ENCODE peak calls at places on chromosomes 1 and 21, in eight cellular contexts. L is PC-3, P is astrocyte, R is endodermal cell, D is mucosa of descending colon, Y is breast epithelium, H is pancreas, X is A549. E is an unnamed sample.
A peak's percentile ranks its signal among the peaks of the same experiment; 100 is the strongest.

GRCh38 chr1:184937729-184938128 is 36.6 kb downstream of the NIBAN1 start:
- DNase-seq in L (no peak), P (no peak), R (no peak), D (no peak), Y (no peak), H (no peak), X (no peak), E (no peak)

GRCh38 chr1:62528015-62528414 is 69.3 kb upstream of the ANGPTL3 start:
- DNase-seq in L (no peak), P (no peak), R (no peak), D (peak; percentile 16), Y (no peak), H (no peak), X (no peak), E (no peak)

GRCh38 chr21:39220150-39220549 is 36.9 kb upstream of the PSMG1 start:
- DNase-seq in L (no peak), P (no peak), R (no peak), D (no peak), Y (no peak), H (no peak), X (no peak), E (no peak)

GRCh38 chr1:157313240-157313807 is 175.1 kb upstream of the ETV3 start:
- DNase-seq in L (no peak), P (no peak), R (no peak), D (no peak), Y (no peak), H (no peak), X (no peak), E (no peak)

GRCh38 chr1:151816964-151817730 is 11.9 kb upstream of the LINGO4 start:
- DNase-seq in L (no peak), P (no peak), R (no peak), D (no peak), Y (no peak), H (no peak), X (no peak), E (no peak)

GRCh38 chr1:28458237-28459228 is 47.3 kb upstream of the RCC1 start:
- DNase-seq in L (no peak), P (no peak), R (no peak), D (no peak), Y (no peak), H (no peak), X (no peak), E (no peak)

GRCh38 chr1:107949467-107950253 is 15.3 kb downstream of the VAV3 start:
- DNase-seq in L (no peak), P (no peak), R (no peak), D (no peak), Y (no peak), H (no peak), X (no peak), E (no peak)

GRCh38 chr1:41773144-41773571 is 145.6 kb downstream of the HIVEP3 start:
- DNase-seq in L (peak; percentile 73), P (peak; percentile 65), R (no peak), D (no peak), Y (peak; percentile 63), H (no peak), X (no peak), E (no peak)

GRCh38 chr1:67590329-67590728 is 94.7 kb upstream of the GADD45A start:
- DNase-seq in L (no peak), P (peak; percentile 18), R (no peak), D (no peak), Y (no peak), H (no peak), X (no peak), E (no peak)

GRCh38 chr1:16055613-16056520 is 12.3 kb downstream of the CLCNKB start:
- DNase-seq in L (peak; percentile 95), P (peak; percentile 38), R (peak; percentile 100), D (peak; percentile 95), Y (peak; percentile 88), H (peak; percentile 96), X (peak; percentile 84), E (peak; percentile 87)

GRCh38 chr21:41437754-41438153 is 11.7 kb downstream of the MX1 start:
- DNase-seq in L (no peak), P (no peak), R (no peak), D (no peak), Y (no peak), H (no peak), X (no peak), E (no peak)

GRCh38 chr1:210362526-210362925 is 33.8 kb downstream of the HHAT start:
- DNase-seq in L (no peak), P (peak; percentile 73), R (peak; percentile 5), D (peak; percentile 14), Y (no peak), H (no peak), X (no peak), E (no peak)

GRCh38 chr1:223233410-223234163 is 90.5 kb upstream of the TLR5 start:
- DNase-seq in L (peak; percentile 92), P (peak; percentile 95), R (peak; percentile 62), D (no peak), Y (no peak), H (no peak), X (peak; percentile 41), E (no peak)

GRCh38 chr1:185215911-185216310 is 58.9 kb downstream of the SWT1 start:
- DNase-seq in L (no peak), P (no peak), R (no peak), D (no peak), Y (no peak), H (no peak), X (no peak), E (no peak)

DNA sequence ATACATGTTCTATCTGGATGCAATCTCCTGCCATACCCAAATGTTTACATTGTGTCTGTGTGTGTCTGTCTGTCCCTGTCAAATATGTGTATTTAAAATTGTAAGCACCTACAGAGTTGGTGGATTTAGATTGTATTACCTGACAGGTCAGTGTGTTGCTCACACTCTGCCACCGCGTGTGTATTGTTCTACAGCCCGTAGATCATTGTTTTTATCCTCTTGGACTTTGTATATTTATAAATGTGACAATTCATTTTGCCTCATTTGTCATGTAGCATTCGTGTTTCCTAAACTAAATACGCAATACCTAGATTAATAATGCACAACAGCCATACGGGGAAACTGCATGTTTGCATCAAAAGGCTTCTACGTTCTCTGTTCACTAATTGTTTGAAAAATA is 634 bp downstream of the ALG14 start:
- DNase-seq in L (no peak), P (no peak), R (no peak), D (peak; percentile 40), Y (no peak), H (no peak), X (no peak), E (no peak)
- H3K4me1 ChIP-seq in L (peaks cover 16% of the 10 kb centered on the region), P (peaks cover 7% of the 10 kb centered on the region), R (no peaks in the 10 kb centered on the region), D (peaks cover 38% of the 10 kb centered on the region), Y (no peaks in the 10 kb centered on the region), H (peaks cover 24% of the 10 kb centered on the region), X (peaks cover 27% of the 10 kb centered on the region), E (peaks cover 10% of the 10 kb centered on the region)

GRCh38 chr1:166843322-166843721 is 4.0 kb downstream of the POGK start:
- DNase-seq in L (no peak), P (no peak), R (no peak), D (no peak), Y (no peak), H (no peak), X (no peak), E (no peak)

GRCh38 chr1:166840309-166841302 is 1.3 kb downstream of the POGK start:
- DNase-seq in L (peak; percentile 24), P (peak; percentile 47), R (peak; percentile 58), D (peak; percentile 35), Y (no peak), H (no peak), X (no peak), E (no peak)

GRCh38 chr1:166836733-166837132 is 2.5 kb upstream of the POGK start:
- DNase-seq in L (peak; percentile 26), P (no peak), R (no peak), D (no peak), Y (no peak), H (no peak), X (no peak), E (no peak)

GRCh38 chr1:166838766-166839599 is at the start of gene POGK:
- DNase-seq in L (peak; percentile 91), P (peak; percentile 84), R (peak; percentile 94), D (peak; percentile 90), Y (peak; percentile 90), H (peak; percentile 93), X (peak; percentile 93), E (peak; percentile 81)

DNA sequence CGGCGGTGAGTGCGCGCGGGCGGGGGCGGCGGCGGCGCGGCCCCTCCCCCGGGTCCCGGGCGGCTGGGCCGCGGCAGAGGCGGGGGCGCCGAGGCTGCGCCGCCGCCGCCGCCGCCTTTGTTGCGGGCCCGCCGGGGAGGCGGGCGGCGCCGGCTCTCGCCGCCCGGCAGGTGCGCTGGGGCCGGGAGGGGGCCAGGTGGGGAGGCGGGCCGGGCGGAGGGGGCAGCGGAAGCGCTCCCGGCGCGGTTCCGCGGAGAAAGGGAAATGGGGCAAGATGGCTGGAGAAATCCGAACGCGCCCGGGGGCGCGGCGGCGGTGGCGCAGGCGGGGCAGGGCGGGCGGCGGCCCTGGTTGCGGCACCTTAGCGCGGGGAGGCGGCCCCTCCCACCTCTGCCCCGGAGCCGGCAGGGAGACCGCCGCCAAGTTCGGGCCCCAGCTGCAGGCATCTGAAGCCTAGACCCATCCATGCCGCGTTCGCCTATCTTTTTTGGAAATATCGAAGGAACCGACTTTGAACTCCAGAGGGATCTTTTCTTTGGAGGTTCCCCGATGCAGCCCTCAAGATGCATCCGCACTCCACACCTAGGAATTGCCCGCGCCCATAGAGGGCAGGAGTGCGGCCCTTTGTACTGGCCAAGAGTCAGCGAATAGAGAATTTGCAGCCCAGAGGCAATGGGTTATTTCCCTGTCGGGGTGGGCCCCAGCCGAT is 479 bp downstream of the POGK start:
- DNase-seq in L (peak; percentile 61), P (peak; percentile 6), R (peak; percentile 85), D (peak; percentile 79), Y (peak; percentile 60), H (peak; percentile 78), X (peak; percentile 63), E (peak; percentile 46)
- TF ChIP-seq CTCF in L (peak; percentile 51), P (no peak), R (peak; percentile 57), D (no peak), Y (peak; percentile 7), H (no peak), X (peak; percentile 24), E (no peak)

DNA sequence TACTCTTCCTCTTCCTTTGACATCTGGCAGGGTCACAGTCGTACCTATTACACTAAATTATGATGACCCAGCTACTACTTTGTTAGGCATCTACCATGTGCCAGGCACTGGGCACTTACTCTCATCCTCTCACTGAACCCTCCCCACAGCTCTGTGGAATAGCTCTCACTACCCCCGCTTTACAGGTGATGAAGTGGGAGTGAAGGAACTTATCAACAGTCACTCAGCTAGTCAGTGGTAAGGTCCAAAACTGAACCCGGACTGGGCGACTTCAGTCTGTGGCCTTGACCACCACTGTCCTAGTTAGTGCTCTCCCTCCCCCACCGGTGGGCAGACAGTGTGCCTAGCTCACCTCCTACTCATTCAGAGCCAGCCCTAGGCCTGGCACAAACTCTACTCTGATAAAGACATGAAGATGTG is 12.3 kb downstream of the ADGRB2 start:
- DNase-seq in L (no peak), P (no peak), R (no peak), D (no peak), Y (no peak), H (no peak), X (no peak), E (no peak)
- H3K4me1 ChIP-seq in L (no peaks in the 10 kb centered on the region), P (peaks cover 25% of the 10 kb centered on the region), R (peaks cover 5% of the 10 kb centered on the region), D (peaks cover 13% of the 10 kb centered on the region), Y (peaks cover 2% of the 10 kb centered on the region), H (no peaks in the 10 kb centered on the region), X (peaks cover 8% of the 10 kb centered on the region), E (peaks cover 32% of the 10 kb centered on the region)

DNA sequence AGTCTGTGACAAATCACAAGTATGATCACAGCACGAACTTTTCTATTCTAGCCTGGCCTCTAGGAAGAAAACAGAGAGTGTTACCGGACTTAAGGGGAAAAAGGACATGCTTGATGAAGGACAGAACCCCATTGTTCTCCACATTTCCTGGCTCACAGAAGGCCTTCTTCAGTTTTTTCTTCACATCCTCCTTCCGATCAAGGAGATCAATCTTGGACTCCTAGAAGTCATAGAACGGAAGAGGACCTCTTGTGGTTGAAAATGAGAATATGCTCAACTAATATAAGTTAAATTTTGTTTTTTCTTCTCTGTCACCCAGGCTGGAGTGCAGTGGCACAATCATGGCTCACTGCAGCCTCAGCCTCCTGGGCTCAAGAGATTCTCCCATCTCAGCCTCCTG is 30.3 kb downstream of the YARS1 start:
- DNase-seq in L (peak; percentile 38), P (no peak), R (no peak), D (no peak), Y (no peak), H (no peak), X (peak; percentile 30), E (no peak)
- TF ChIP-seq CTCF in L (peak; percentile 55), P (peak; percentile 30), R (peak; percentile 55), D (no peak), Y (peak; percentile 51), H (no peak), X (peak; percentile 24), E (no peak)

E was measured in CD8-positive, alpha-beta T cell.